ENCODE peak calls at places on chromosomes 2 and 18, in six cellular contexts. V is GM12865, B is A549, T is HFFc6, F is GM13977, R is glutamatergic neuron. M is an unnamed sample.
A peak's percentile ranks its signal among the peaks of the same experiment; 100 is the strongest.

GRCh38 chr2:50582164-50582563 is 449.8 kb downstream of the NRXN1 start:
- DNase-seq in V (no peak), B (no peak), T (no peak), F (no peak), R (no peak), M (peak; percentile 1)

GRCh38 chr2:149005471-149006077 is 32.9 kb upstream of the LYPD6B start:
- DNase-seq in V (no peak), B (no peak), T (peak; percentile 15), F (no peak), R (no peak), M (no peak)

GRCh38 chr2:37284386-37284785 is 40.2 kb downstream of the PRKD3 start:
- DNase-seq in V (no peak), B (no peak), T (no peak), F (no peak), R (no peak), M (no peak)

GRCh38 chr2:70084973-70085710 is 2.1 kb upstream of the PCBP1 start:
- DNase-seq in V (peak; percentile 89), B (no peak), T (no peak), F (peak; percentile 35), R (peak; percentile 26), M (no peak)

GRCh38 chr2:31008571-31009114 is 129.6 kb downstream of the GALNT14 start:
- DNase-seq in V (no peak), B (no peak), T (no peak), F (no peak), R (peak; percentile 56), M (no peak)

GRCh38 chr2:20762945-20763683 is 59.8 kb downstream of the LDAH start:
- DNase-seq in V (no peak), B (no peak), T (no peak), F (no peak), R (no peak), M (no peak)

GRCh38 chr18:22609642-22610041 is 191.9 kb upstream of the CTAGE1 start:
- DNase-seq in V (no peak), B (peak; percentile 27), T (no peak), F (no peak), R (no peak), M (peak; percentile 64)

GRCh38 chr2:155442088-155442487 is 743.6 kb downstream of the KCNJ3 start:
- DNase-seq in V (no peak), B (no peak), T (no peak), F (no peak), R (no peak), M (no peak)

GRCh38 chr2:99881901-99882591 is 260.3 kb downstream of the AFF3 start:
- DNase-seq in V (no peak), B (no peak), T (peak; percentile 70), F (no peak), R (peak; percentile 45), M (no peak)

GRCh38 chr2:28471214-28471613 is 24.6 kb upstream of the PLB1 start:
- DNase-seq in V (no peak), B (no peak), T (no peak), F (no peak), R (no peak), M (no peak)

GRCh38 chr2:112768432-112768831 is 4.0 kb upstream of the CKAP2L start:
- DNase-seq in V (no peak), B (no peak), T (peak; percentile 65), F (no peak), R (no peak), M (no peak)

GRCh38 chr2:119528036-119528435 is 3.8 kb upstream of the SCTR start:
- DNase-seq in V (no peak), B (no peak), T (no peak), F (no peak), R (no peak), M (no peak)

GRCh38 chr2:112621792-112622527 is 23.8 kb upstream of the SLC20A1 start:
- DNase-seq in V (no peak), B (no peak), T (peak; percentile 89), F (no peak), R (no peak), M (no peak)

GRCh38 chr2:223935459-223936125 is 9.5 kb downstream of the WDFY1 start:
- DNase-seq in V (no peak), B (no peak), T (no peak), F (no peak), R (no peak), M (no peak)

GRCh38 chr2:131081190-131081589 is 12.1 kb downstream of the FAM168B start:
- DNase-seq in V (no peak), B (no peak), T (no peak), F (no peak), R (no peak), M (no peak)

DNA sequence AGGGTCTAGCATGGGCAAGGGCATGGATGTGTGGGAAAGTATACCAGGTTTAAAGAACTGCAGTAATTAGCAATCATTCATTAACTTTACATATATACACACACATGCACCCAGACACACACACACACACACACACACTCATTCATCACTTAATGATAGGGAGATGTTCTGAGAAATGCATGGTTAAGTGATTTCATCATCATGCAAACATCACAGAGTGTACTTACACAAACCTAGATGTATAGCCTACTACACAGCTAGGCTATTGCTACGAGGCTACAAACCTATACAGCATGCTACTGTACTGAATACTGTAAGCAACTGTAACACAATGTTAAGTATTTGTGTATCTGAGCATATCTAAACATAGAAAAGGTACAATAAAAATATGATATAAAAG is 83.6 kb downstream of the COLEC12 start:
- DNase-seq in V (no peak), B (no peak), T (no peak), F (no peak), R (no peak), M (no peak)
- TF ChIP-seq CTCF in V (no peak), B (no peak), T (no peak), F (no peak), R (no peak), M (no peak)

GRCh38 chr2:56749152-56749752 is 565.5 kb downstream of the CCDC85A start:
- DNase-seq in V (peak; percentile 20), B (peak; percentile 6), T (peak; percentile 55), F (peak; percentile 2), R (no peak), M (no peak)
- TF ChIP-seq CTCF in V (peak; percentile 30), B (peak; percentile 68), T (peak; percentile 84), F (peak; percentile 54), R (peak; percentile 73), M (no peak)

DNA sequence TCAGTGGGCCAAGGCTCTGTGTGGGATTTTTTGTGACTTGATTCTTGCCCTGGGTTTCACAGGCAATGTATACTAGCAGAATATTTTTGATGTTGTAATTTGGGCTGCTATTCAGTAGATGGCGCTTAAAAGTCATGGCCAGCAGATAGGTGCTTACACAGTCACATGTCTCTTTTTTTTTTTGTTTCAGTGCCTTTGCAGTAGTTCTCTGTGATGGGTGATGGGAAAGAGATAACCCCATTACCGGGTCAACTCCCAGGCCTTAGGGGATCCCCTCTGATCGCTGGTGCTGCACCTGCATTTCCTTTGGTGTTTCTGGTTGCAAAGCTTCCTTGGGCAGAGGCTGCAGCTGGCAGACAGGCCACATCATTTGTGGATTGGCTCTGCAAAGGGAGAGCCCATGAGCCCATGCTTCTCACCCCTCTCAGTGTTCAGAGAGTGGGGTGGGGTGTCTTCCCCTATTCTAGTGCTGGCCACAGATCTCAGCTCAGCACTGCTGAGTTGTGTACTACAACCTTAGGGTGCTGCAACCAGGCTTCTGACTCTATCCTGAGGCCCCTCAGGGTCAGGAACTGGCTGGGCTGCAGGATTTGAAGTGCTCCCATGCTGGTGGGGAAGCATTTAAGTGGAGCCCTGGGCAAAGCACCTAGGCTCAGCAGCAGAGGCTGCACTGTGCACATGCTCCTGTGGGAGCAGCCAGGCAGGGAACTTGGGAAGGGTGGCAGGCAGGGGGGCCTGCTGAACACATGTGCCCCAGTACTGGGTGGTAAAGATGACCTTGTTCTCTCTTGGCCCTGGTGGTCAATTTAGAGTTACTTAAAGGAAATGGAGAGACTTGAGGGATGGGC is 219.8 kb upstream of the SPHKAP start:
- DNase-seq in V (peak; percentile 58), B (no peak), T (peak; percentile 13), F (peak; percentile 13), R (no peak), M (no peak)
- TF ChIP-seq CTCF in V (peak; percentile 41), B (no peak), T (peak; percentile 59), F (peak; percentile 38), R (no peak), M (no peak)

DNA sequence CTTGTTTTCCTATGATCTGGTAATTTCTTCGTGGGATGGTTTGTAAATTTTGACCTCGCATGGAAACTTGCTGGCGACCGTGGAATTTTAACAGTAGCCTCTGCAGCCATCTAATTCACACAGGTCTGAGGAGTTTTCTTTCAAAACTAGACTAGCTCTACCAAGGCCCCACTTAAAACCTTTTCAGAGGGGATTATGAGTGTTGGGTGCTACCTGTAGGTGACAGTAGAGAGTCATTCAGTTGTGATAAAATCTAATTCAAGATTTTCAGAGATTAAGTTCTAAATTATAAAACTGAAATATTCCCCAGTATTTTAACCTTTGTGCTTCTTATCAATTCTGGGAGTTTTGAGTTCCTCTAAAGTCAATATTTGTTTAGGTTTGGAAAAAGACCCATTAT is 31.0 kb downstream of the THSD7B start:
- DNase-seq in V (no peak), B (no peak), T (no peak), F (no peak), R (no peak), M (no peak)
- TF ChIP-seq CTCF in V (peak; percentile 16), B (no peak), T (peak; percentile 17), F (no peak), R (peak; percentile 30), M (no peak)

DNA sequence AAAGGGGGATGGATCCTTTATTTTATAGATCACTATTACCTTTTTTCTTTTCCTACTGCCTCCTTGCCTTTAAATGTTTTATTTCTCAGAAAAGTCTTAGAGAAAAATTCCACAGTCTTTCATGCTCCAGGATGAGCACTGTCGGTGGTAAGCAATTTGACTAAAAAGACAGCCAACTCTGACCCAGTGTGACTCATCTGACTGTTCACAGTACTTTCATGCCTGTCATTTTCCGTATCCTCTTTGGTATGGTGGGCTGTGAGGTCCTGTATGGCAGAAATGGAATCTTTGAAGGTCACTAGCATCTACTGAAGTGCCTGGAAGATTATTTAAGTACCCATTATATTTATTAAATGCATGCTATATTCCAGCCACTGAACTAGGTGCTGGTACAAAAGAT is 2.1 kb upstream of the RFTN2 start:
- DNase-seq in V (no peak), B (no peak), T (peak; percentile 30), F (no peak), R (no peak), M (no peak)
- TF ChIP-seq CTCF in V (no peak), B (no peak), T (no peak), F (no peak), R (no peak), M (no peak)